ENCODE peak calls at places on chromosomes 6 and 20, in five cellular contexts. A is WTC11, X is PC-3, E is RWPE1, B is AG09309. N is an unnamed sample.

GRCh38 chr6:148203970-148204369 is 138.7 kb upstream of the SASH1 start:
- DNase-seq in A (no peak), X (no peak), E (no peak), B (peak; percentile 52), N (peak; percentile 57)

GRCh38 chr20:22905667-22906066 is 129.4 kb upstream of the SSTR4 start:
- DNase-seq in A (no peak), X (no peak), E (no peak), B (peak; percentile 67), N (peak; percentile 17)

GRCh38 chr6:52566853-52567279 is 10.0 kb downstream of the TRAM2 start:
- DNase-seq in A (no peak), X (peak; percentile 96), E (peak; percentile 41), B (peak; percentile 95), N (no peak)

GRCh38 chr6:151862461-151862860 is 55.0 kb downstream of the ESR1 start:
- DNase-seq in A (no peak), X (no peak), E (no peak), B (no peak), N (no peak)

GRCh38 chr6:108766886-108767285 is 81.3 kb upstream of the ARMC2 start:
- DNase-seq in A (no peak), X (no peak), E (no peak), B (no peak), N (no peak)

GRCh38 chr6:110958332-110959192 is at the start of gene GTF3C6:
- DNase-seq in A (peak; percentile 91), X (peak; percentile 76), E (peak; percentile 66), B (peak; percentile 59), N (peak; percentile 89)

GRCh38 chr6:24990227-24990843 is 54.6 kb upstream of the RIPOR2 start:
- DNase-seq in A (no peak), X (peak; percentile 79), E (no peak), B (no peak), N (no peak)

GRCh38 chr6:68741501-68742343 is 106.6 kb downstream of the ADGRB3 start:
- DNase-seq in A (no peak), X (no peak), E (no peak), B (no peak), N (no peak)

GRCh38 chr6:142279350-142280180 is 22.2 kb upstream of the ADGRG6 start:
- DNase-seq in A (no peak), X (peak; percentile 74), E (peak; percentile 46), B (no peak), N (no peak)

GRCh38 chr6:30769853-30770160 is 25.5 kb upstream of the IER3 start:
- DNase-seq in A (no peak), X (no peak), E (no peak), B (no peak), N (no peak)

GRCh38 chr6:143397229-143398222 is 53.0 kb downstream of the ADAT2 start:
- DNase-seq in A (peak; percentile 38), X (peak; percentile 92), E (peak; percentile 99), B (peak; percentile 55), N (no peak)

GRCh38 chr6:79630400-79630882 is 688 bp upstream of the SH3BGRL2 start:
- DNase-seq in A (no peak), X (no peak), E (no peak), B (no peak), N (no peak)

GRCh38 chr6:68718379-68719073 is 83.4 kb downstream of the ADGRB3 start:
- DNase-seq in A (no peak), X (peak; percentile 12), E (no peak), B (no peak), N (no peak)

GRCh38 chr6:2688416-2689064 is 62.2 kb downstream of the MYLK4 start:
- DNase-seq in A (no peak), X (peak; percentile 91), E (peak; percentile 82), B (peak; percentile 59), N (peak; percentile 41)

GRCh38 chr6:163630096-163630495 is 215.6 kb downstream of the QKI start:
- DNase-seq in A (no peak), X (no peak), E (no peak), B (no peak), N (no peak)
- TF ChIP-seq CTCF in A (no peak), X (no peak), E (no peak), B (no peak), N (no peak)

GRCh38 chr20:50598074-50598473 is 87.9 kb downstream of the PTPN1 start:
- DNase-seq in A (no peak), X (no peak), E (no peak), B (no peak), N (no peak)
- TF ChIP-seq CTCF in A (no peak), X (no peak), E (no peak), B (no peak), N (no peak)

GRCh38 chr20:63819224-63819917 is 11.7 kb downstream of the ZBTB46 start:
- DNase-seq in A (no peak), X (peak; percentile 54), E (peak; percentile 45), B (no peak), N (no peak)
- TF ChIP-seq CTCF in A (no peak), X (peak; percentile 66), E (peak; percentile 62), B (peak; percentile 38), N (no peak)

GRCh38 chr6:84197708-84198107 is 29.7 kb downstream of the CEP162 start:
- DNase-seq in A (no peak), X (no peak), E (no peak), B (no peak), N (no peak)
- TF ChIP-seq CTCF in A (no peak), X (no peak), E (no peak), B (no peak), N (no peak)

GRCh38 chr20:56690531-56691175 is 61.5 kb downstream of the TFAP2C start:
- DNase-seq in A (no peak), X (peak; percentile 53), E (peak; percentile 31), B (no peak), N (no peak)

GRCh38 chr20:56691325-56691990 is 62.4 kb downstream of the TFAP2C start:
- DNase-seq in A (no peak), X (peak; percentile 30), E (no peak), B (no peak), N (no peak)

GRCh38 chr20:56689852-56690485 is 60.9 kb downstream of the TFAP2C start:
- DNase-seq in A (no peak), X (peak; percentile 63), E (no peak), B (peak; percentile 37), N (no peak)

GRCh38 chr20:56688106-56688505 is 59.0 kb downstream of the TFAP2C start:
- DNase-seq in A (no peak), X (no peak), E (no peak), B (no peak), N (no peak)

DNA sequence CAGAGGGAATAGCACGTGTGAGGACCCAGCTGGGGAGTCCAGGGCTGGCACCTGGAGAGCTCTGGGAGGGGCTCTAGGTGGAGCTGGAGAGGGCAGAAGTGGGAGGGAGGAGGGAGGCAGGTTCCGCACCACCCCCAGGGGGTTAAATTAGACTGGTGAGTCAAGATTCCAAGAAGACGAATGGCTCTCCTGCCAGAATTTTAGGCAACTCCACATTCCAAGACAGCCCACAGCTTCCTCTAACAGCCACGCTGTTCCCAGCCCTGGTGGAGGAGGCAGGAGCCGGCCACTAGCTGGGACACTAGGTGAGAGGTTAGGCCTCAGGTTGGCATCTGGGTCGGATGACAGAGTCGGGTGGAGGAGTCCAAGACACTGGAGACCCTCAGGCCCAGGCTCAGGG is 60.2 kb downstream of the TFAP2C start:
- DNase-seq in A (no peak), X (peak; percentile 98), E (peak; percentile 88), B (peak; percentile 61), N (no peak)
- TF ChIP-seq CTCF in A (no peak), X (no peak), E (no peak), B (peak; percentile 23), N (no peak)

DNA sequence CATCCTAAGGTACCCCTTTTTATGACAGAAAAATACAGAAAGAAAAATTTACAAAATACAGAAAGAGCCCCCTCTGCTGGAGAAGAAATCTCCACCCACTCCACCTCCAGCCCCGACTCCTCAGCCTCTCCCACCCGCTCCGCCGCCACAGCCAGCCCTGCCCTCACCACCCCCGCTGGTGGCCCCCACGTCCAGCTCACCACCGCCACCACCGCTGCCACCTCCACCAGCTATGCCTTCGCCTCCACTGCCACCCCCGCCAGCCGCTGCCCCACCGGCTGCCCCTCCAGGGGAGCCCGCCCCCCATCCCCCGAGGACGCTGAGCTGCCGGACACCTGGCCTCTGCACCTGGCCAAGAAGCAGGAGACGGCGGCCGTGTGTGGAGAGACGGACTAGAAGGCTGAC is 17.7 kb downstream of the WFDC2 start:
- DNase-seq in A (peak; percentile 58), X (no peak), E (no peak), B (no peak), N (no peak)
- TF ChIP-seq CTCF in A (peak; percentile 55), X (peak; percentile 38), E (no peak), B (no peak), N (no peak)

GRCh38 chr20:34710568-34710839 is 6.4 kb downstream of the TP53INP2 start:
- DNase-seq in A (no peak), X (no peak), E (no peak), B (no peak), N (no peak)

GRCh38 chr20:34710861-34711574 is 6.9 kb downstream of the TP53INP2 start:
- DNase-seq in A (no peak), X (no peak), E (no peak), B (no peak), N (no peak)

GRCh38 chr20:34709044-34709835 is 5.1 kb downstream of the TP53INP2 start:
- DNase-seq in A (peak; percentile 85), X (peak; percentile 64), E (peak; percentile 90), B (no peak), N (peak; percentile 95)

GRCh38 chr20:34708621-34709043 is 4.5 kb downstream of the TP53INP2 start:
- DNase-seq in A (peak; percentile 77), X (peak; percentile 34), E (peak; percentile 55), B (no peak), N (peak; percentile 73)

GRCh38 chr20:34709836-34710567 is 5.9 kb downstream of the TP53INP2 start:
- DNase-seq in A (peak; percentile 59), X (peak; percentile 72), E (peak; percentile 87), B (no peak), N (peak; percentile 91)
- TF ChIP-seq CTCF in A (no peak), X (peak; percentile 50), E (peak; percentile 85), B (no peak), N (peak; percentile 4)

DNA sequence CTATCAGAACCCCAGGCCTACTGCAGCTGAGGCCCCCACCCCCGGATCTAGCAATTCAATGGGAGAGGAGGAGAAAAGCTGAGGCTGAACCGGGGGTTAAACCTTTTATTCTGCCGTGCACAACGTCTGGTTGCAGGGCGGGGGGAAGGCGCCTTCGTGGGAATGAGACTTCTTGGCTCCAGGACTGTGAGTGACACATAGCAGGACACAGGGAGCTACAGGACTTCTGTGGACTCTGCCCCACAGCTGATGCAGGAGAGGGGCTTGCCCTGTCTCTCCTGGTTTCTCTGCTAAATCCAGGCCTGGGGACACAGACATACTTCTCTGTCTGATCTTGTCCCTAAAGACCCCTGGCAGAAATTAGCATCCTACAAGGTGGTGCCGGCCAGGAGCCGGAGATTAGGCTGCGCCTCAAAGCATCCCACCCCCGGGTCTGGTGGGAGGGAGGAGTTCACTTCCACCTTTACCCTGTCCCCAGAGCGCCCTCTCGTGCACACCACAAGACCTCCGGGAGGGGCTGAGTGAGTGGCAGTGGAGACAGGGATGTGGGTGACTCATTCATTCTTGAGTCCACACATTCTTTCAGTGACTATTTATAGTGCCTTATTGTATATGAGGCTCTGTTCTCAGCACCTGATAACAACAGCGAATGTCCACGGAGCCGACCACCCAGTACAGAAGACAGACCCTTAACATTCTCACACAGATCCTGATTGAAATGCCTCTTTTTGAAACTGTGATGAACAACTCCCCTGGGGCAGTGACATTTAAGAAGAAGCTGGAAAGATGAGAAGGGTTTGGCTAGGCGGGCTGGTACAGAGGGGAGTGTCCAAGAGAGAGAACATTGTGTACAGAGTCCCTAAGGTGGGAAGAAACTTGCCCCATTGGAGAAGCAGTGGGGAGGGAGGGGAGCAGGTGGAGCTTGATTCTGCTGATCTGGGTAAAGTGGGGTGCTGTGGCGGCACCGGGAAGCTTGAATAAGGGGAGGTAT is 38.9 kb downstream of the GMPR start:
- DNase-seq in A (peak; percentile 82), X (peak; percentile 96), E (peak; percentile 91), B (peak; percentile 52), N (no peak)
- TF ChIP-seq CTCF in A (no peak), X (peak; percentile 92), E (peak; percentile 42), B (peak; percentile 76), N (peak; percentile 17)

N was measured in GM20000.